ENCODE peak calls at places on chromosomes 4 and X, in four cellular contexts. One of them, this sample, is unnamed.

GRCh38 chr4:1614854-1615595 is 69.1 kb downstream of the FAM53A start:
- DNase-seq in astrocyte of the hippocampus: no peak
- DNase-seq in activated CD4-positive, alpha-beta T cell treated with anti-CD3 and anti-CD28 coated beads for 24 hours: no peak
- DNase-seq in tibial artery: no peak
- DNase-seq in this sample: no peak

GRCh38 chr4:41718907-41719306 is 29.6 kb downstream of the PHOX2B start:
- DNase-seq in astrocyte of the hippocampus: peak
- DNase-seq in activated CD4-positive, alpha-beta T cell treated with anti-CD3 and anti-CD28 coated beads for 24 hours: no peak
- DNase-seq in tibial artery: no peak
- DNase-seq in this sample: no peak

GRCh38 chrX:110172215-110172614 is 145.7 kb downstream of the AMMECR1 start:
- DNase-seq in astrocyte of the hippocampus: no peak
- DNase-seq in activated CD4-positive, alpha-beta T cell treated with anti-CD3 and anti-CD28 coated beads for 24 hours: no peak
- DNase-seq in tibial artery: no peak
- DNase-seq in this sample: no peak

GRCh38 chrX:868248-868647 is 237.7 kb downstream of the SHOX start:
- DNase-seq in astrocyte of the hippocampus: no peak
- DNase-seq in activated CD4-positive, alpha-beta T cell treated with anti-CD3 and anti-CD28 coated beads for 24 hours: no peak
- DNase-seq in tibial artery: no peak
- DNase-seq in this sample: no peak

GRCh38 chrX:136816970-136817369 is 36.2 kb upstream of the ARHGEF6 start:
- DNase-seq in astrocyte of the hippocampus: peak
- DNase-seq in activated CD4-positive, alpha-beta T cell treated with anti-CD3 and anti-CD28 coated beads for 24 hours: no peak
- DNase-seq in tibial artery: no peak
- DNase-seq in this sample: no peak

GRCh38 chrX:73683236-73683859 is 120.4 kb downstream of the CHIC1 start:
- DNase-seq in astrocyte of the hippocampus: no peak
- DNase-seq in activated CD4-positive, alpha-beta T cell treated with anti-CD3 and anti-CD28 coated beads for 24 hours: no peak
- DNase-seq in tibial artery: no peak
- DNase-seq in this sample: no peak

GRCh38 chr4:119138046-119138445 is 2.4 kb downstream of the MYOZ2 start:
- DNase-seq in astrocyte of the hippocampus: no peak
- DNase-seq in activated CD4-positive, alpha-beta T cell treated with anti-CD3 and anti-CD28 coated beads for 24 hours: no peak
- DNase-seq in tibial artery: no peak
- DNase-seq in this sample: no peak

GRCh38 chr4:165814256-165815010 is 58.6 kb upstream of the TLL1 start:
- DNase-seq in astrocyte of the hippocampus: peak
- DNase-seq in activated CD4-positive, alpha-beta T cell treated with anti-CD3 and anti-CD28 coated beads for 24 hours: no peak
- DNase-seq in tibial artery: no peak
- DNase-seq in this sample: no peak

GRCh38 chr4:109172301-109172700 is 130.2 kb downstream of the COL25A1 start:
- DNase-seq in astrocyte of the hippocampus: no peak
- DNase-seq in activated CD4-positive, alpha-beta T cell treated with anti-CD3 and anti-CD28 coated beads for 24 hours: no peak
- DNase-seq in tibial artery: no peak
- DNase-seq in this sample: no peak

GRCh38 chr4:100366213-100366612 is 151.6 kb downstream of the EMCN start:
- DNase-seq in astrocyte of the hippocampus: peak
- DNase-seq in activated CD4-positive, alpha-beta T cell treated with anti-CD3 and anti-CD28 coated beads for 24 hours: no peak
- DNase-seq in tibial artery: no peak
- DNase-seq in this sample: no peak

GRCh38 chr4:32140636-32141035 is 1420.5 kb downstream of the PCDH7 start:
- DNase-seq in astrocyte of the hippocampus: peak
- DNase-seq in activated CD4-positive, alpha-beta T cell treated with anti-CD3 and anti-CD28 coated beads for 24 hours: no peak
- DNase-seq in tibial artery: no peak
- DNase-seq in this sample: no peak

GRCh38 chr4:113686950-113687718 is 74.4 kb downstream of the CAMK2D start:
- DNase-seq in astrocyte of the hippocampus: peak
- DNase-seq in activated CD4-positive, alpha-beta T cell treated with anti-CD3 and anti-CD28 coated beads for 24 hours: no peak
- DNase-seq in tibial artery: no peak
- DNase-seq in this sample: no peak

GRCh38 chr4:74504212-74504611 is 59.3 kb downstream of the AREG start:
- DNase-seq in astrocyte of the hippocampus: peak
- DNase-seq in activated CD4-positive, alpha-beta T cell treated with anti-CD3 and anti-CD28 coated beads for 24 hours: no peak
- DNase-seq in tibial artery: no peak
- DNase-seq in this sample: no peak

GRCh38 chrX:106608016-106608415 is 3.8 kb upstream of the RADX start:
- DNase-seq in astrocyte of the hippocampus: no peak
- DNase-seq in activated CD4-positive, alpha-beta T cell treated with anti-CD3 and anti-CD28 coated beads for 24 hours: no peak
- DNase-seq in tibial artery: no peak
- DNase-seq in this sample: no peak

GRCh38 chrX:12814434-12814833 is 23.2 kb downstream of the PRPS2 start:
- DNase-seq in astrocyte of the hippocampus: peak
- DNase-seq in activated CD4-positive, alpha-beta T cell treated with anti-CD3 and anti-CD28 coated beads for 24 hours: peak
- DNase-seq in tibial artery: no peak
- DNase-seq in this sample: no peak

GRCh38 chrX:119479845-119480244 is 11.6 kb downstream of the SLC25A5 start:
- DNase-seq in astrocyte of the hippocampus: no peak
- DNase-seq in activated CD4-positive, alpha-beta T cell treated with anti-CD3 and anti-CD28 coated beads for 24 hours: no peak
- DNase-seq in tibial artery: no peak
- DNase-seq in this sample: no peak

GRCh38 chr4:14165253-14165942 is 537.9 kb upstream of the BOD1L1 start:
- DNase-seq in astrocyte of the hippocampus: no peak
- DNase-seq in activated CD4-positive, alpha-beta T cell treated with anti-CD3 and anti-CD28 coated beads for 24 hours: no peak
- DNase-seq in tibial artery: no peak
- DNase-seq in this sample: no peak

GRCh38 chr4:7761720-7762119 is 177.9 kb downstream of the AFAP1 start:
- DNase-seq in astrocyte of the hippocampus: peak
- DNase-seq in activated CD4-positive, alpha-beta T cell treated with anti-CD3 and anti-CD28 coated beads for 24 hours: peak
- DNase-seq in tibial artery: peak
- DNase-seq in this sample: peak

GRCh38 chr4:2862528-2862927 is 18.9 kb downstream of the ADD1 start:
- DNase-seq in astrocyte of the hippocampus: peak
- DNase-seq in activated CD4-positive, alpha-beta T cell treated with anti-CD3 and anti-CD28 coated beads for 24 hours: no peak
- DNase-seq in tibial artery: no peak
- DNase-seq in this sample: no peak

GRCh38 chr4:16896871-16897270 is 1.6 kb downstream of the LDB2 start:
- DNase-seq in astrocyte of the hippocampus: peak
- DNase-seq in activated CD4-positive, alpha-beta T cell treated with anti-CD3 and anti-CD28 coated beads for 24 hours: no peak
- DNase-seq in tibial artery: no peak
- DNase-seq in this sample: no peak

GRCh38 chr4:127732623-127733199 is 2.5 kb downstream of the SLC25A31 start:
- DNase-seq in astrocyte of the hippocampus: peak
- DNase-seq in activated CD4-positive, alpha-beta T cell treated with anti-CD3 and anti-CD28 coated beads for 24 hours: no peak
- DNase-seq in tibial artery: no peak
- DNase-seq in this sample: no peak

GRCh38 chr4:960736-961650 is 12.4 kb downstream of the DGKQ start:
- DNase-seq in astrocyte of the hippocampus: no peak
- DNase-seq in activated CD4-positive, alpha-beta T cell treated with anti-CD3 and anti-CD28 coated beads for 24 hours: no peak
- DNase-seq in tibial artery: peak
- DNase-seq in this sample: no peak

GRCh38 chr4:117134386-117134785 is 49.0 kb upstream of the TRAM1L1 start:
- DNase-seq in astrocyte of the hippocampus: peak
- DNase-seq in activated CD4-positive, alpha-beta T cell treated with anti-CD3 and anti-CD28 coated beads for 24 hours: no peak
- DNase-seq in tibial artery: no peak
- DNase-seq in this sample: no peak

GRCh38 chrX:10749113-10749512 is 128.7 kb upstream of the MID1 start:
- DNase-seq in astrocyte of the hippocampus: no peak
- DNase-seq in activated CD4-positive, alpha-beta T cell treated with anti-CD3 and anti-CD28 coated beads for 24 hours: no peak
- DNase-seq in tibial artery: no peak
- DNase-seq in this sample: no peak

GRCh38 chrX:39688576-39689373 is 409.0 kb downstream of the BCOR start:
- DNase-seq in astrocyte of the hippocampus: peak
- DNase-seq in activated CD4-positive, alpha-beta T cell treated with anti-CD3 and anti-CD28 coated beads for 24 hours: peak
- DNase-seq in tibial artery: peak
- DNase-seq in this sample: peak

GRCh38 chr4:150589174-150589573 is 7.2 kb downstream of the MAB21L2 start:
- DNase-seq in astrocyte of the hippocampus: no peak
- DNase-seq in activated CD4-positive, alpha-beta T cell treated with anti-CD3 and anti-CD28 coated beads for 24 hours: no peak
- DNase-seq in tibial artery: no peak
- DNase-seq in this sample: no peak

GRCh38 chr4:89837385-89837995 is 529 bp upstream of the SNCA start:
- DNase-seq in astrocyte of the hippocampus: peak
- DNase-seq in activated CD4-positive, alpha-beta T cell treated with anti-CD3 and anti-CD28 coated beads for 24 hours: no peak
- DNase-seq in tibial artery: no peak
- DNase-seq in this sample: no peak

GRCh38 chr4:54550415-54551171 is 107.2 kb upstream of the KIT start:
- DNase-seq in astrocyte of the hippocampus: peak
- DNase-seq in activated CD4-positive, alpha-beta T cell treated with anti-CD3 and anti-CD28 coated beads for 24 hours: no peak
- DNase-seq in tibial artery: no peak
- DNase-seq in this sample: no peak

GRCh38 chrX:134622056-134622812 is 36.0 kb downstream of the PLAC1 start:
- DNase-seq in astrocyte of the hippocampus: peak
- DNase-seq in activated CD4-positive, alpha-beta T cell treated with anti-CD3 and anti-CD28 coated beads for 24 hours: peak
- DNase-seq in tibial artery: no peak
- DNase-seq in this sample: no peak

GRCh38 chr4:85774000-85774399 is 299.1 kb downstream of the ARHGAP24 start:
- DNase-seq in astrocyte of the hippocampus: no peak
- DNase-seq in activated CD4-positive, alpha-beta T cell treated with anti-CD3 and anti-CD28 coated beads for 24 hours: no peak
- DNase-seq in tibial artery: no peak
- DNase-seq in this sample: no peak

GRCh38 chr4:139367421-139368090 is 65.3 kb upstream of the NDUFC1 start:
- DNase-seq in astrocyte of the hippocampus: peak
- DNase-seq in activated CD4-positive, alpha-beta T cell treated with anti-CD3 and anti-CD28 coated beads for 24 hours: no peak
- DNase-seq in tibial artery: no peak
- DNase-seq in this sample: no peak

GRCh38 chrX:140766024-140766611 is 56.6 kb downstream of the LINC00632 start:
- DNase-seq in astrocyte of the hippocampus: peak
- DNase-seq in activated CD4-positive, alpha-beta T cell treated with anti-CD3 and anti-CD28 coated beads for 24 hours: peak
- DNase-seq in tibial artery: peak
- DNase-seq in this sample: no peak

GRCh38 chr4:188372051-188372450 is 232.8 kb downstream of the TRIML1 start:
- DNase-seq in astrocyte of the hippocampus: peak
- DNase-seq in activated CD4-positive, alpha-beta T cell treated with anti-CD3 and anti-CD28 coated beads for 24 hours: no peak
- DNase-seq in tibial artery: no peak
- DNase-seq in this sample: no peak

GRCh38 chrX:29471829-29472228 is 743.5 kb upstream of the MAGEB2 start:
- DNase-seq in astrocyte of the hippocampus: no peak
- DNase-seq in activated CD4-positive, alpha-beta T cell treated with anti-CD3 and anti-CD28 coated beads for 24 hours: no peak
- DNase-seq in tibial artery: no peak
- DNase-seq in this sample: no peak

GRCh38 chr4:151316645-151317044 is 8.8 kb downstream of the SH3D19 start:
- DNase-seq in astrocyte of the hippocampus: no peak
- DNase-seq in activated CD4-positive, alpha-beta T cell treated with anti-CD3 and anti-CD28 coated beads for 24 hours: no peak
- DNase-seq in tibial artery: no peak
- DNase-seq in this sample: no peak

This sample was measured in left ventricle myocardium inferior.